ENCODE peak calls at places on chromosomes 5 and 9, in seven cellular contexts. X is testis, J is neural progenitor cell, U is PC-9, F is Peyer's patch, W is psoas muscle, P is AG04450. A is an unnamed sample.

GRCh38 chr5:120769291-120769872 is 305.3 kb downstream of the PRR16 start:
- DNase-seq in J (no peak), X (no peak), U (no peak), W (no peak), F (no peak), P (no peak), A (no peak)

GRCh38 chr5:17992296-17992695 is 358.0 kb downstream of the TAF11L14 start:
- DNase-seq in X (no peak), P (no peak), F (no peak), J (no peak), U (no peak), W (no peak), A (no peak)

GRCh38 chr9:104177003-104177611 is 83.0 kb downstream of the SMC2 start:
- DNase-seq in J (peak; percentile 8), U (no peak), F (no peak), W (no peak), X (no peak), P (no peak), A (no peak)

GRCh38 chr9:3794005-3794404 is 268.2 kb upstream of the RFX3 start:
- DNase-seq in X (peak; percentile 17), U (no peak), F (no peak), P (no peak), W (no peak), J (peak; percentile 85), A (no peak)

GRCh38 chr9:130104413-130105193 is 50.9 kb downstream of the GPR107 start:
- DNase-seq in X (no peak), J (no peak), W (no peak), P (no peak), F (no peak), U (no peak), A (no peak)

GRCh38 chr9:133658442-133659431 is 22.6 kb downstream of the DBH start:
- DNase-seq in J (peak; percentile 67), P (no peak), X (peak; percentile 25), W (peak; percentile 71), U (no peak), F (peak; percentile 61), A (peak; percentile 77)

GRCh38 chr9:133715866-133716563 is 22.1 kb downstream of the SARDH start:
- DNase-seq in F (no peak), J (peak; percentile 59), P (no peak), U (no peak), W (peak; percentile 53), X (no peak), A (no peak)

GRCh38 chr5:127705120-127705892 is 2.1 kb downstream of the CCDC192 start:
- DNase-seq in W (no peak), P (peak; percentile 44), X (peak; percentile 22), F (no peak), U (peak; percentile 65), J (no peak), A (peak; percentile 39)

GRCh38 chr5:169745441-169746146 is 108.5 kb downstream of the DOCK2 start:
- DNase-seq in X (peak; percentile 50), P (no peak), J (no peak), W (no peak), U (peak; percentile 68), F (no peak), A (peak; percentile 87)

GRCh38 chr5:82396871-82397514 is 118.8 kb upstream of the RPS23 start:
- DNase-seq in X (peak; percentile 73), W (peak; percentile 80), J (no peak), F (peak; percentile 57), U (peak; percentile 77), P (peak; percentile 98), A (peak; percentile 97)

GRCh38 chr9:137454145-137454505 is 5.0 kb downstream of the NSMF start:
- DNase-seq in P (no peak), X (no peak), W (peak; percentile 81), F (peak; percentile 81), J (peak; percentile 85), U (no peak), A (no peak)

GRCh38 chr5:55524816-55525215 is 9.9 kb downstream of the PLPP1 start:
- DNase-seq in P (no peak), U (no peak), J (no peak), X (no peak), F (no peak), W (no peak), A (no peak)

GRCh38 chr5:172758077-172758835 is 12.7 kb downstream of the DUSP1 start:
- DNase-seq in F (peak; percentile 44), J (peak; percentile 37), P (peak; percentile 80), X (no peak), U (peak; percentile 92), W (no peak), A (no peak)

GRCh38 chr5:4722886-4723285 is 417.2 kb upstream of the ADAMTS16 start:
- DNase-seq in X (no peak), F (no peak), W (no peak), P (no peak), J (no peak), U (no peak), A (no peak)

GRCh38 chr5:10703676-10704075 is 57.4 kb downstream of the DAP start:
- DNase-seq in J (no peak), X (no peak), P (no peak), F (peak; percentile 64), W (no peak), U (peak; percentile 75), A (no peak)

GRCh38 chr5:7676455-7676854 is 174.5 kb downstream of the CFAP90 start:
- DNase-seq in F (no peak), U (no peak), J (no peak), X (no peak), P (no peak), W (no peak), A (no peak)

GRCh38 chr9:33440609-33441008 is 6.8 kb downstream of the AQP3 start:
- DNase-seq in W (no peak), F (no peak), J (no peak), X (no peak), U (no peak), P (no peak), A (no peak)
- H3K4me3 ChIP-seq in W (no peak overlapping the region), F (no peak overlapping the region), J (no peak overlapping the region), X (no peak overlapping the region), U (no peak overlapping the region), P (no peak overlapping the region), A (no peak overlapping the region)

GRCh38 chr5:146586752-146587151 is 70.8 kb upstream of the GPR151 start:
- DNase-seq in J (no peak), W (no peak), P (no peak), X (no peak), F (no peak), U (no peak), A (no peak)

GRCh38 chr5:146582015-146582414 is 66.0 kb upstream of the GPR151 start:
- DNase-seq in U (no peak), X (no peak), F (no peak), J (no peak), P (no peak), W (no peak), A (no peak)

GRCh38 chr5:146588331-146588730 is 72.3 kb upstream of the GPR151 start:
- DNase-seq in J (no peak), P (no peak), W (no peak), U (no peak), F (no peak), X (no peak), A (no peak)

GRCh38 chr5:146588806-146589355 is 72.9 kb upstream of the GPR151 start:
- DNase-seq in X (no peak), W (no peak), U (no peak), F (no peak), J (no peak), P (no peak), A (no peak)

DNA sequence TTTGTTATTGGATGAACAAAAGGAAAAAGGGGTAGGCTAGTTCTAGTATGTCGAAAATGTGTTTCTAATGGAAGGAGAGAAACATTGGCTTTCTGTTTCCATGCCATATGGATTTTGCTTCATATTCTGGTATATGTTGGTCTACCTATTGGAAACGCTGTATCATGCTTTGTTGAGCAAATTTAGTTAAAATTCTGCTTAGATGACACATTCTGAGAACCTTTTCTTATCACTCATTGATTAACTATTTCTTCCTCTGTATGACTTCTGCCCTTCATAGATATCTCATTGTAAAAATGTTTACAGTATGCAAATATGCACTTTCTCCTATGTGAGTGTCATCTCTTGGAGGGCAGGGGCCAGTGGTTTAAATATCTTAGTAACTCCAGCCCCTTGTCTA is 68.8 kb upstream of the GPR151 start:
- DNase-seq in X (no peak), P (no peak), U (no peak), F (no peak), J (no peak), W (no peak), A (no peak)
- H3K27me3 ChIP-seq in X (no peaks in the 10 kb centered on the region), P (no peaks in the 10 kb centered on the region), U (peaks cover 37% of the 10 kb centered on the region), F (no peaks in the 10 kb centered on the region), J (no peaks in the 10 kb centered on the region), W (peaks cover 3% of the 10 kb centered on the region), A (peaks cover 12% of the 10 kb centered on the region)

DNA sequence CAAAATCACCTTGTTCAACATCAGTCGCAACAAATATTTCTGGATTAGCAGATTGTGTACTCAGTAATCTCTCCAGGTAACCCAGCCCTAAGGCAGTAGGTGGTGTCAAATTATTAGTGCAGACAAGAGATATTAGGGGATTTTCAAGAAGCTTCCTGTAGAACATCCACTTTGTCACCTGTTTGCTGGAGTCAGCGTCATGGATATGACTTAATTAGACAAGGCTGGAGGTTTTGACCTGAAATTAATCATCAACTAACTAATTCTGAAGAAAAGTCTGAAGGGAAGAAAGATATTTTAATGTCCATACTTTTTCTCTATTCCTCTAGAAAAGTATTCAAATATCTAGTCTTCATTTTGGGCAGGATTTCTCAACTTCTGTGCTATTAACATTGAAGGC is 91.4 kb upstream of the CCDC112 start:
- DNase-seq in F (no peak), X (no peak), U (no peak), J (no peak), W (no peak), P (no peak), A (no peak)
- H3K9me3 ChIP-seq in F (no peaks in the 10 kb centered on the region), X (no peaks in the 10 kb centered on the region), U (no peaks in the 10 kb centered on the region), J (no peaks in the 10 kb centered on the region), W (no peaks in the 10 kb centered on the region), P (no peaks in the 10 kb centered on the region), A (no peaks in the 10 kb centered on the region)

DNA sequence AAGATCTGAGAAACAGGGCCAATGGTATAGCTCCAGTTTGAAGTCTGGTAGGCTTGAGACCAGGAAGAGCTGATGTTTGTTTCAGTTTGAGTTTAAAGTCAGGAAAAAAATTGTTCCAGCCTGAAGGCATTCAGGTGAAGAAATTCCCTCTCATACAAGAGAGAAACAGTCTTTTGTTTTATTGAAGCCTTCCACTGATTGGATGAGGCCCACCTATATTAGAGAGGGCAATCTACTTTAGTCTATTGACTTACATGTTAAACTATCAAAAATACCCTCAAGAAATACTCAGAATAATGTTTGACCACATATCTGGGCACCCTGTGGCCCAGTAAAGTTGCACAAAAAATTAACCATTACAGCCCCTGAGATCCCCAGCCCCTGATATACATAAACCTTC is 5.2 kb upstream of the DEPDC1B start:
- DNase-seq in U (no peak), F (no peak), W (no peak), J (no peak), P (no peak), X (no peak), A (no peak)
- H3K4me3 ChIP-seq in U (no peak overlapping the region), F (no peak overlapping the region), W (no peak overlapping the region), J (no peak overlapping the region), P (no peak overlapping the region), X (no peak overlapping the region), A (no peak overlapping the region)

GRCh38 chr9:34384368-34385165 is 7.9 kb upstream of the MYORG start:
- DNase-seq in F (no peak), W (no peak), X (no peak), P (no peak), J (no peak), U (no peak), A (no peak)
- H3K27me3 ChIP-seq in F (no peaks in the 10 kb centered on the region), W (no peaks in the 10 kb centered on the region), X (no peaks in the 10 kb centered on the region), P (peaks cover 8% of the 10 kb centered on the region), J (peaks cover 54% of the 10 kb centered on the region), U (no peaks in the 10 kb centered on the region), A (no peaks in the 10 kb centered on the region)

A was measured in MG63.